ENCODE peak calls at places on chromosomes 13 and 19, in four cellular contexts. W is uterus, B is fibroblast of lung, V is heart left ventricle. R is an unnamed sample.

GRCh38 chr13:92951273-92951820 is 275.3 kb upstream of the GPC6 start:
- DNase-seq in V (no peak), B (peak), W (no peak), R (no peak)

GRCh38 chr19:10915511-10916091 is 12.8 kb downstream of the YIPF2 start:
- DNase-seq in W (no peak), V (no peak), B (peak), R (no peak)

GRCh38 chr13:114068723-114069322 is 63.6 kb downstream of the RASA3 start:
- DNase-seq in V (peak), W (peak), B (peak), R (no peak)

GRCh38 chr19:10363789-10364281 is 16.5 kb downstream of the TYK2 start:
- DNase-seq in V (no peak), B (peak), W (no peak), R (no peak)

GRCh38 chr19:18488403-18488723 is 33.5 kb downstream of the ELL start:
- DNase-seq in V (no peak), B (no peak), W (no peak), R (no peak)

GRCh38 chr19:17076539-17076919 is 952 bp downstream of the MYO9B start:
- DNase-seq in V (no peak), W (no peak), B (no peak), R (peak)

GRCh38 chr13:81872581-81872980 is 1531.7 kb upstream of the SPRY2 start:
- DNase-seq in V (no peak), W (no peak), B (no peak), R (no peak)

GRCh38 chr19:42069619-42070293 is at the start of gene GRIK5:
- DNase-seq in V (no peak), W (peak), B (no peak), R (no peak)

GRCh38 chr19:3606174-3606689 is 443 bp downstream of the TBXA2R start:
- DNase-seq in W (no peak), V (no peak), B (no peak), R (no peak)

GRCh38 chr19:47309038-47309437 is 623 bp upstream of the C5AR1 start:
- DNase-seq in W (no peak), V (no peak), B (peak), R (no peak)

GRCh38 chr13:42876810-42877550 is 95.6 kb downstream of the FAM216B start:
- DNase-seq in W (no peak), B (peak), V (no peak), R (no peak)

GRCh38 chr19:3249408-3249807 is 24.9 kb downstream of the CELF5 start:
- DNase-seq in B (no peak), W (no peak), V (no peak), R (no peak)

GRCh38 chr19:53332484-53332883 is 1.1 kb upstream of the ZNF845 start:
- DNase-seq in V (no peak), B (no peak), W (no peak), R (no peak)

GRCh38 chr19:14023404-14024235 is 4.3 kb upstream of the RLN3 start:
- DNase-seq in V (peak), B (peak), W (peak), R (peak)

GRCh38 chr13:45833242-45833641 is 18.3 kb downstream of the SIAH3 start:
- DNase-seq in W (no peak), B (no peak), V (no peak), R (peak)

GRCh38 chr13:20512042-20512683 is 13.5 kb downstream of the CRYL1 start:
- DNase-seq in B (no peak), V (no peak), W (no peak), R (no peak)

GRCh38 chr13:112065521-112065866 is 1.5 kb upstream of the SOX1 start:
- DNase-seq in W (no peak), V (no peak), B (no peak), R (no peak)

GRCh38 chr19:40805258-40805868 is 6.4 kb downstream of the EGLN2 start:
- DNase-seq in V (no peak), B (no peak), W (no peak), R (no peak)

GRCh38 chr19:20858218-20858617 is 64.8 kb upstream of the ZNF85 start:
- DNase-seq in W (no peak), B (no peak), V (no peak), R (no peak)

GRCh38 chr13:22648325-22648758 is 532.4 kb upstream of the SGCG start:
- DNase-seq in B (no peak), W (no peak), V (no peak), R (no peak)

GRCh38 chr13:59519776-59520175 is 644.0 kb downstream of the DIAPH3 start:
- DNase-seq in W (no peak), B (peak), V (no peak), R (no peak)

GRCh38 chr19:9796113-9796773 is 22.6 kb downstream of the FBXL12 start:
- DNase-seq in B (peak), W (peak), V (peak), R (peak)

GRCh38 chr19:41218615-41219507 is at the start of gene AXL:
- DNase-seq in V (peak), W (peak), B (peak), R (peak)

GRCh38 chr13:38535271-38535670 is 151.6 kb upstream of the FREM2 start:
- DNase-seq in B (no peak), W (no peak), V (no peak), R (no peak)

R was measured in ureter.